ENCODE peak calls at places on chromosomes 6 and 20, in five cellular contexts. H is omental fat pad, D is A549, I is endodermal cell, Y is AG04450. K is an unnamed sample.

GRCh38 chr20:52145587-52145986 is 46.0 kb downstream of the ZFP64 start:
- DNase-seq in H (no peak), D (no peak), I (no peak), Y (no peak), K (no peak)

GRCh38 chr6:113994934-113995342 is 24.0 kb upstream of the HDAC2 start:
- DNase-seq in H (no peak), D (peak; percentile 80), I (peak; percentile 78), Y (peak; percentile 80), K (peak; percentile 18)

GRCh38 chr6:32836873-32837272 is 1.7 kb downstream of the TAP2 start:
- DNase-seq in H (no peak), D (no peak), I (no peak), Y (no peak), K (no peak)

GRCh38 chr6:137926207-137926731 is 59.2 kb downstream of the TNFAIP3 start:
- DNase-seq in H (no peak), D (no peak), I (peak; percentile 74), Y (peak; percentile 65), K (peak; percentile 77)

GRCh38 chr20:11992426-11992825 is 74.7 kb downstream of the BTBD3 start:
- DNase-seq in H (no peak), D (no peak), I (no peak), Y (no peak), K (no peak)

GRCh38 chr6:144644776-144645175 is 359.6 kb downstream of the UTRN start:
- DNase-seq in H (no peak), D (no peak), I (no peak), Y (no peak), K (no peak)

GRCh38 chr20:49888341-49889244 is 26.7 kb downstream of the SPATA2 start:
- DNase-seq in H (peak; percentile 19), D (peak; percentile 66), I (peak; percentile 96), Y (no peak), K (peak; percentile 76)

GRCh38 chr6:158972241-158973233 is 27.5 kb downstream of the RSPH3 start:
- DNase-seq in H (no peak), D (peak; percentile 58), I (no peak), Y (peak; percentile 11), K (no peak)

GRCh38 chr20:23131766-23132165 is 45.6 kb upstream of the CD93 start:
- DNase-seq in H (peak; percentile 13), D (no peak), I (no peak), Y (no peak), K (no peak)

GRCh38 chr20:64136004-64136710 is 28.1 kb upstream of the MYT1 start:
- DNase-seq in H (no peak), D (no peak), I (no peak), Y (no peak), K (no peak)

GRCh38 chr6:107491059-107491609 is 1.2 kb downstream of the SOBP start:
- DNase-seq in H (no peak), D (peak; percentile 3), I (peak; percentile 85), Y (no peak), K (peak; percentile 14)

GRCh38 chr20:31824554-31825313 is 5.6 kb downstream of the MYLK2 start:
- DNase-seq in H (no peak), D (no peak), I (no peak), Y (no peak), K (no peak)

GRCh38 chr6:89323461-89324098 is 8.5 kb upstream of the GABRR2 start:
- DNase-seq in H (no peak), D (no peak), I (no peak), Y (no peak), K (no peak)

GRCh38 chr6:7140631-7141366 is 33.0 kb downstream of the RREB1 start:
- DNase-seq in H (peak; percentile 63), D (peak; percentile 60), I (peak; percentile 95), Y (no peak), K (peak; percentile 87)

GRCh38 chr20:3563113-3563512 is 92.3 kb downstream of the ATRN start:
- DNase-seq in H (no peak), D (no peak), I (no peak), Y (peak; percentile 7), K (no peak)

GRCh38 chr20:37081717-37082289 is 14.0 kb downstream of the RBL1 start:
- DNase-seq in H (no peak), D (no peak), I (peak; percentile 60), Y (no peak), K (peak; percentile 36)
- TF ChIP-seq CTCF in H (no peak), D (peak; percentile 28), I (peak; percentile 70), Y (peak; percentile 59), K (no peak)

GRCh38 chr6:123777554-123777953 is 26.1 kb upstream of the NKAIN2 start:
- DNase-seq in H (no peak), D (no peak), I (no peak), Y (no peak), K (no peak)
- TF ChIP-seq CTCF in H (no peak), D (no peak), I (no peak), Y (no peak), K (no peak)

GRCh38 chr20:9467995-9468394 is 46.4 kb upstream of the LAMP5 start:
- DNase-seq in H (no peak), D (peak; percentile 17), I (peak; percentile 53), Y (no peak), K (no peak)
- TF ChIP-seq CTCF in H (no peak), D (peak; percentile 61), I (peak; percentile 90), Y (peak; percentile 47), K (peak; percentile 43)

GRCh38 chr6:99822741-99823512 is 171.1 kb downstream of the MCHR2 start:
- DNase-seq in H (no peak), D (peak; percentile 55), I (peak; percentile 55), Y (peak; percentile 38), K (peak; percentile 7)
- TF ChIP-seq CTCF in H (no peak), D (peak; percentile 41), I (peak; percentile 49), Y (peak; percentile 56), K (no peak)

GRCh38 chr6:162621246-162621645 is 106.3 kb downstream of the PRKN start:
- DNase-seq in H (no peak), D (no peak), I (peak; percentile 63), Y (no peak), K (peak; percentile 52)
- TF ChIP-seq CTCF in H (no peak), D (no peak), I (no peak), Y (no peak), K (no peak)

GRCh38 chr6:112575309-112575834 is 228.2 kb downstream of the RFPL4B start:
- DNase-seq in H (no peak), D (no peak), I (no peak), Y (no peak), K (no peak)
- TF ChIP-seq CTCF in H (no peak), D (no peak), I (no peak), Y (no peak), K (no peak)

K was measured in activated CD8-positive, alpha-beta T cell treated with anti-CD3 and anti-CD28 coated beads for 36 hours.